ENCODE peak calls at places on chromosomes 4 and X, in eight cellular contexts. S, O, D, I, G, F, C and W are unnamed samples.

GRCh38 chr4:12137556-12137955 is 708.9 kb upstream of the HS3ST1 start:
- DNase-seq in S (no peak), C (no peak), D (no peak), I (no peak), O (no peak), F (no peak), G (no peak), W (no peak)

GRCh38 chrX:22134681-22135080 is 102.6 kb downstream of the PHEX start:
- DNase-seq in F (no peak), O (no peak), G (no peak), I (no peak), C (peak; percentile 49), S (peak; percentile 52), D (no peak), W (no peak)

GRCh38 chr4:108030332-108030731 is 40.6 kb downstream of the HADH start:
- DNase-seq in G (peak; percentile 69), S (peak; percentile 24), C (peak; percentile 24), D (peak; percentile 24), O (peak; percentile 62), F (peak; percentile 66), I (peak; percentile 81), W (no peak)

GRCh38 chrX:74104356-74105065 is 199.5 kb upstream of the ZCCHC13 start:
- DNase-seq in I (no peak), G (no peak), F (no peak), S (no peak), D (no peak), C (no peak), O (no peak), W (no peak)

GRCh38 chr4:57078685-57079521 is 31.3 kb downstream of the IGFBP7 start:
- DNase-seq in I (no peak), D (no peak), G (no peak), O (no peak), F (no peak), S (no peak), C (no peak), W (no peak)

GRCh38 chr4:5828005-5828391 is 64.9 kb downstream of the CRMP1 start:
- DNase-seq in F (no peak), O (no peak), G (no peak), S (no peak), D (no peak), I (no peak), C (no peak), W (no peak)

GRCh38 chrX:50618788-50619558 is 148.3 kb upstream of the DGKK start:
- DNase-seq in G (no peak), I (peak; percentile 14), F (no peak), O (no peak), D (no peak), C (no peak), S (no peak), W (no peak)

GRCh38 chr4:91147067-91147466 is 1019.9 kb downstream of the CCSER1 start:
- DNase-seq in O (no peak), D (no peak), C (no peak), F (no peak), S (no peak), G (no peak), I (no peak), W (no peak)

GRCh38 chr4:159446266-159446976 is 343.5 kb downstream of the RAPGEF2 start:
- DNase-seq in G (peak; percentile 10), D (peak; percentile 18), C (peak; percentile 53), O (peak; percentile 66), F (peak; percentile 11), I (peak; percentile 64), S (peak; percentile 65), W (no peak)

GRCh38 chrX:136185409-136186022 is 38.2 kb downstream of the FHL1 start:
- DNase-seq in O (no peak), S (peak; percentile 47), I (no peak), G (no peak), D (no peak), C (no peak), F (no peak), W (no peak)

GRCh38 chrX:39480966-39481365 is 616.8 kb downstream of the BCOR start:
- DNase-seq in C (no peak), F (no peak), D (no peak), O (no peak), G (no peak), S (no peak), I (no peak), W (no peak)

GRCh38 chr4:40334591-40335507 is at the start of gene CHRNA9:
- DNase-seq in O (no peak), S (no peak), F (no peak), I (no peak), D (no peak), C (no peak), G (no peak), W (no peak)

GRCh38 chr4:77047037-77047436 is 28.8 kb downstream of the CCNI start:
- DNase-seq in O (peak; percentile 31), I (peak; percentile 30), F (no peak), D (no peak), G (no peak), S (no peak), C (no peak), W (no peak)

GRCh38 chr4:80007745-80008149 is 65.3 kb downstream of the ANTXR2 start:
- DNase-seq in D (no peak), I (peak; percentile 93), G (no peak), S (no peak), O (no peak), C (no peak), F (no peak), W (no peak)

GRCh38 chrX:134599173-134599914 is 58.9 kb downstream of the PLAC1 start:
- DNase-seq in C (no peak), O (peak; percentile 18), S (no peak), F (no peak), I (peak; percentile 52), G (no peak), D (no peak), W (no peak)

GRCh38 chr4:74682567-74683359 is 111.6 kb downstream of the BTC start:
- DNase-seq in S (peak; percentile 70), F (no peak), O (no peak), C (peak; percentile 75), I (no peak), G (no peak), D (no peak), W (no peak)

GRCh38 chr4:176393306-176394013 is 73.7 kb downstream of the SPCS3 start:
- DNase-seq in F (no peak), I (no peak), C (no peak), D (no peak), S (no peak), G (no peak), O (no peak), W (no peak)

GRCh38 chr4:129246850-129247542 is 151.0 kb downstream of the C4orf33 start:
- DNase-seq in D (peak; percentile 28), G (no peak), C (no peak), O (no peak), I (no peak), F (no peak), S (no peak), W (no peak)

GRCh38 chr4:119733431-119733830 is 104.8 kb upstream of the PDE5A start:
- DNase-seq in O (no peak), S (no peak), D (no peak), I (no peak), C (no peak), G (no peak), F (no peak), W (no peak)

GRCh38 chr4:90071289-90072235 is 55.6 kb upstream of the CCSER1 start:
- DNase-seq in F (no peak), G (no peak), S (no peak), D (no peak), I (no peak), C (no peak), O (peak; percentile 34), W (no peak)

GRCh38 chr4:123659759-123660158 is 263.2 kb downstream of the SPRY1 start:
- DNase-seq in G (no peak), O (peak; percentile 28), C (no peak), F (no peak), I (no peak), S (no peak), D (no peak), W (no peak)

GRCh38 chrX:24838624-24839023 is 144.9 kb downstream of the POLA1 start:
- DNase-seq in G (no peak), C (no peak), S (peak; percentile 29), O (peak; percentile 63), I (peak; percentile 45), D (peak; percentile 21), F (no peak), W (no peak)

GRCh38 chrX:142680038-142680437 is 345.7 kb upstream of the SPANXN4 start:
- DNase-seq in C (no peak), S (no peak), F (no peak), O (no peak), G (no peak), D (no peak), I (no peak), W (no peak)

GRCh38 chrX:150361070-150361776 is 1.9 kb upstream of the MAMLD1 start:
- DNase-seq in O (no peak), I (peak; percentile 32), S (no peak), C (no peak), D (no peak), F (peak; percentile 12), G (peak; percentile 25), W (peak; percentile 62)

GRCh38 chr4:11904117-11904535 is 475.4 kb upstream of the HS3ST1 start:
- DNase-seq in D (peak; percentile 55), G (no peak), F (no peak), I (no peak), C (no peak), S (no peak), O (no peak), W (no peak)

GRCh38 chr4:136634121-136634520 is 898.2 kb downstream of the PCDH18 start:
- DNase-seq in O (no peak), C (no peak), F (no peak), D (no peak), S (no peak), G (no peak), I (no peak), W (no peak)

GRCh38 chrX:71450433-71451106 is 82.3 kb upstream of the OGT start:
- DNase-seq in S (no peak), G (no peak), I (no peak), F (no peak), O (no peak), C (no peak), D (no peak), W (no peak)

GRCh38 chr4:114249561-114250356 is 270.3 kb upstream of the ARSJ start:
- DNase-seq in C (no peak), I (no peak), S (no peak), D (no peak), O (no peak), G (no peak), F (no peak), W (no peak)

GRCh38 chrX:626745-627509 is 3.7 kb upstream of the SHOX start:
- DNase-seq in F (no peak), I (no peak), D (no peak), S (no peak), C (no peak), O (peak; percentile 35), G (no peak), W (no peak)

GRCh38 chr4:145734576-145735329 is 54.8 kb downstream of the C4orf51 start:
- DNase-seq in C (peak; percentile 92), F (no peak), O (no peak), D (peak; percentile 58), I (peak; percentile 11), G (no peak), S (no peak), W (no peak)

GRCh38 chr4:63728480-63729177 is 680.6 kb downstream of the TECRL start:
- DNase-seq in I (no peak), O (no peak), F (no peak), D (no peak), G (no peak), C (no peak), S (no peak), W (no peak)